ENCODE peak calls at places on chromosome 4, in four cellular contexts. V is HCT116, R is K562, N is HepG2. H is an unnamed sample.

GRCh38 chr4:146308951-146309350 is 94.6 kb downstream of the REELD1 start:
- DNase-seq in V (no peak), R (no peak), N (no peak), H (no peak)

GRCh38 chr4:73843369-73843768 is 6.9 kb downstream of the CXCL6 start:
- DNase-seq in R (no peak), N (no peak), V (no peak), H (no peak)

GRCh38 chr4:172683016-172683415 is 485.6 kb upstream of the GALNT7 start:
- DNase-seq in R (no peak), N (no peak), V (no peak), H (no peak)

GRCh38 chr4:126354784-126355183 is 1040.0 kb downstream of the FAT4 start:
- DNase-seq in N (no peak), R (no peak), V (no peak), H (no peak)

GRCh38 chr4:165839615-165840333 is 33.3 kb upstream of the TLL1 start:
- DNase-seq in N (no peak), V (no peak), R (no peak), H (no peak)

GRCh38 chr4:61753739-61754138 is 553.6 kb downstream of the ADGRL3 start:
- DNase-seq in N (no peak), R (no peak), V (no peak), H (no peak)

GRCh38 chr4:112927544-112927943 is 121.9 kb upstream of the ANK2 start:
- DNase-seq in N (no peak), R (no peak), V (no peak), H (no peak)

GRCh38 chr4:182880387-182881356 is 36.5 kb downstream of the DCTD start:
- DNase-seq in N (peak), V (no peak), R (no peak), H (no peak)

GRCh38 chr4:53537606-53538005 is 53.7 kb downstream of the LNX1 start:
- DNase-seq in V (no peak), N (no peak), R (no peak), H (no peak)

GRCh38 chr4:52748432-52748831 is 2.8 kb downstream of the ERVMER34-1 start:
- DNase-seq in N (no peak), V (no peak), R (no peak), H (no peak)

GRCh38 chr4:153750197-153750817 is 9.5 kb downstream of the RNF175 start:
- DNase-seq in R (peak), V (peak), N (peak), H (peak)

DNA sequence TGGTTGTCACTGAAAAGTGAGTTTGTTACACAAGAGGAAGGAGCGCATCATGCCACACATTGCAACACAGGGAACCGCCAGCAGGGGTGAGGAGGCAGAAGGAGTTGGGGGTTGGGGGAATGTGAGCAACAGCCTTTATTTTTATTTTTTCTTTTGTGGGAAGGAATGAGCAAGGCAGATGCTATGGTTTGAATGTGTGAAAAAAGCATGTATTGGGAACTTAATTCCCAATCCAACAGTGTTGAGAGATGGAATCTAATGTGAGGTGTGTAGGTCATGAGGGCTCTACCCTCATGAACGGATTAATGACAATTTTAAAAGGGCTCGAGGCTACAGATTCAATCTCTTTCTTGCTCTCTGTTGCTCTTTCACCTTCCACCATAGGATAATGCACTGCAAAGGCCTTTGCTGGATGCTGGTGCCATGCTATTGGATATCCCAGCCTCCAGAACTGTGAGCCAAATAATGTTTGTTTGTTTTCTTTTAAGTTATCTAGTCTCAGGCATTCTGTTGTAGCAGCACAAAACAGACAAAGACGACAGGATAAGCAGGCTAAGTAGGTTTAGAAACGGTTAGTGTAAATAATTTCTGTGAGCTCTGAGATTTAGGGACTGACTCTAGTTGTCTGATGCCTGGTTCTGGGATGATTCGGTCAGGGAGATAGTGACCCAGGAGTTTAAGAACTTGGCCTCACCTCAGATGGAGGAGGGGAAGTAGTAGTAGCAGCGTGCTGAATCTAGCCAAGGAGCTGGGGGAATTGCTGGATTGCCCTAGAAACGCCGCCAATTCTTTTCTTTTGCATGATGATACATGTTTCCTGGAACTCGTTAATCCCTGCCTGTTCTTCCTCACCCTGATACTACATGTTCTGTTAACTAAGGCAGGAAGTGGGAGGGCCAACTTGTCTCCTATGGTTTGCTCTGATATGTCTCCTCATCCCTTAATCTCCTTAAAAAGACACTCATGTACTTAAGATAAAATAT is 156.6 kb upstream of the CTSO start:
- DNase-seq in V (no peak), N (no peak), R (no peak), H (no peak)
- H3K27ac ChIP-seq in V (no peak), N (no peak), R (no peak), H (no peak)

GRCh38 chr4:81631958-81632439 is 160.3 kb upstream of the RASGEF1B start:
- DNase-seq in V (no peak), R (peak), N (peak), H (no peak)

GRCh38 chr4:81635747-81636146 is 164.0 kb upstream of the RASGEF1B start:
- DNase-seq in V (peak), R (no peak), N (no peak), H (no peak)

GRCh38 chr4:81632581-81633247 is 161.0 kb upstream of the RASGEF1B start:
- DNase-seq in V (no peak), R (no peak), N (no peak), H (no peak)

GRCh38 chr4:81638698-81639097 is 167.0 kb upstream of the RASGEF1B start:
- DNase-seq in V (no peak), N (no peak), R (no peak), H (no peak)

GRCh38 chr4:81635128-81635527 is 163.4 kb upstream of the RASGEF1B start:
- DNase-seq in N (no peak), R (no peak), V (no peak), H (no peak)
- TF ChIP-seq TCF7L2 in N (no peak), R (no peak), V (no peak), H (no peak)

GRCh38 chr4:6916587-6917444 is 7.2 kb downstream of the TBC1D14 start:
- DNase-seq in N (no peak), R (peak), V (peak), H (peak)

GRCh38 chr4:6916069-6916586 is 6.5 kb downstream of the TBC1D14 start:
- DNase-seq in V (no peak), N (no peak), R (no peak), H (no peak)

GRCh38 chr4:6915041-6916005 is 5.7 kb downstream of the TBC1D14 start:
- DNase-seq in V (no peak), N (no peak), R (no peak), H (no peak)

GRCh38 chr4:6918345-6918744 is 8.7 kb downstream of the TBC1D14 start:
- DNase-seq in N (no peak), R (no peak), V (no peak), H (no peak)

DNA sequence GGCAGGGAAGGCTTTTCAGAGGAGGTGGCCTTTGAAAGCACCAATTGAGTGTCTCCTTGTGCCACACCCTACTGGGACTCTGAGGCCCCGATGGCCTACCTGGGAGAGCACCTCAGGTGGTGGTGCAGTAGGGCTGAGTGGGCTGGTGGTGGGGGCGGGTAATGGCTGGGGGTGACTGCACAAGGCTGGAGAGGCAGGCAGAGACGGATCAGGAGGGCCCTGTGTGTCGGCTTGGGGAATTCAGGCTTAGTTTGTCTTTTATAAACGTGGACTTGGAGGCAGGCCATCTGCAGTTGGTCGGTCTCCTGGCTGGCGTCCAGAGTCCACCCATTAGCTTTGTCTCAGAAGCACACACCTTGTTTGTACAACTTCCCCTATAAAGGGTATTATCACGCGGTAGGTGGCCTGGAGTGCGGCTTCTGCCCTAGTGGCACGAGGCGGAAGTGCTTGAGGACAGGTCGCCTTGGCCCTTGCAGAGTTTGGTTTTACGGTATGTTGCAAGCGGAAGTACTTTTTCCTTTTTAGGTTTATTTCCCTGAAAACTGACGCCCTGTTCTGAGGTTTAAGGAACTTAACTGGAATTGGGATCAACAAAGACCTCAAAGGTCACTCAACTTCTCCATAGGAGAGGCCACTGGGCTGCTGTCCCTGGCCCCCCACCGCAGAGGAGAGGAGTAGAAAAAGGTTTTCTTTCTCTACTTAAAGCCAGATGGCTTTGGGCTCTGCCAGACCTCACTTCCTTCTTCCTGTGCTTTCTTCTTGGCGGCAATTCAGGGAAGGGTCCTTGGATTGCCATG is 8.0 kb downstream of the TBC1D14 start:
- DNase-seq in V (peak), N (peak), R (peak), H (no peak)
- H3K27ac ChIP-seq in V (peak), N (peak), R (peak), H (peak)

GRCh38 chr4:10158355-10158942 is 41.9 kb upstream of the WDR1 start:
- DNase-seq in V (no peak), N (peak), R (no peak), H (no peak)
- TF ChIP-seq TCF7L2 in V (no peak), N (no peak), R (no peak), H (no peak)

DNA sequence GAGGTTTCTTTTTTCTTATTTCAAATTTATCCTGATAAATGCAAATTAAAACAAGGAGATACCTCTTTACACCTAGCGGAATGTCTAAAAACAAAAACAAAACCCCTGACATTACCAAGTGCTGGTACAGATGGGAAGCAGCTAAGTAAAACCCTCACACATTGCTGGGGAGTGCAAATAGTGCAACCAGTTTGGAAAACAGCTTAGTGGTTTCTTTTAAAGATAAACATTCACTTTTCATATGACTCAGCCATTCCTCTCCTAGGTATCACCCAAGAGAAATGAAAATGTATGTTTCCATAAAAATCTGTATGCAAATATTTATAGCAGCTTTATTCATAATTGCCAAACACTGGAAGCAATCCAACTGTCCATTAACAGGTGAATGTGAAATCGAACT is 84.1 kb upstream of the HELT start:
- DNase-seq in V (no peak), R (no peak), N (no peak), H (no peak)
- H3K27ac ChIP-seq in V (no peak), R (no peak), N (no peak), H (no peak)

GRCh38 chr4:88743696-88744095 is 46.1 kb upstream of the NAP1L5 start:
- DNase-seq in V (no peak), N (no peak), R (no peak), H (no peak)
- TF ChIP-seq TCF7L2 in V (no peak), N (no peak), R (no peak), H (no peak)

H was measured in Panc1.